ENCODE peak calls at places on chromosome 12, in four cellular contexts. F is stomach, N is transverse colon, J is breast epithelium. T is an unnamed sample.

GRCh38 chr12:56158926-56159461 is 835 bp downstream of the MYL6 start:
- DNase-seq in F (peak), N (peak), J (peak), T (peak)

GRCh38 chr12:71710276-71711125 is 24.6 kb downstream of the TMEM19 start:
- DNase-seq in F (no peak), N (no peak), J (no peak), T (no peak)

GRCh38 chr12:123512838-123513665 is 20.5 kb downstream of the RILPL1 start:
- DNase-seq in F (no peak), N (no peak), J (no peak), T (no peak)

GRCh38 chr12:5473076-5473475 is 41.2 kb downstream of the NTF3 start:
- DNase-seq in F (no peak), N (no peak), J (no peak), T (no peak)

GRCh38 chr12:88247241-88247643 is 105.1 kb downstream of the TMTC3 start:
- DNase-seq in F (no peak), N (no peak), J (no peak), T (no peak)

GRCh38 chr12:92698466-92698865 is 4.3 kb upstream of the PLEKHG7 start:
- DNase-seq in F (no peak), N (no peak), J (no peak), T (no peak)

GRCh38 chr12:64147011-64147671 is 75.0 kb downstream of the KICS2 start:
- DNase-seq in F (no peak), N (no peak), J (no peak), T (no peak)

GRCh38 chr12:53048780-53049401 is 974 bp upstream of the TNS2 start:
- DNase-seq in F (peak), N (peak), J (peak), T (peak)

GRCh38 chr12:48027183-48028002 is 23.1 kb upstream of the COL2A1 start:
- DNase-seq in F (no peak), N (no peak), J (no peak), T (no peak)

GRCh38 chr12:43882578-43883178 is 46.8 kb downstream of the TMEM117 start:
- DNase-seq in F (no peak), N (peak), J (no peak), T (no peak)

GRCh38 chr12:84270470-84271140 is 642.0 kb downstream of the SLC6A15 start:
- DNase-seq in F (peak), N (no peak), J (no peak), T (no peak)

GRCh38 chr12:53696285-53696654 is 20.4 kb upstream of the ATP5MC2 start:
- DNase-seq in F (peak), N (peak), J (peak), T (peak)

GRCh38 chr12:81468206-81468605 is 290.9 kb downstream of the PPFIA2 start:
- DNase-seq in F (no peak), N (no peak), J (no peak), T (no peak)

GRCh38 chr12:79522237-79522636 is 168.5 kb downstream of the PAWR start:
- DNase-seq in F (no peak), N (no peak), J (no peak), T (no peak)

GRCh38 chr12:79515526-79515935 is 175.2 kb downstream of the PAWR start:
- DNase-seq in F (no peak), N (no peak), J (no peak), T (no peak)

GRCh38 chr12:79521576-79521975 is 169.2 kb downstream of the PAWR start:
- DNase-seq in F (no peak), N (no peak), J (no peak), T (no peak)

GRCh38 chr12:79514730-79515525 is 175.8 kb downstream of the PAWR start:
- DNase-seq in F (no peak), N (no peak), J (no peak), T (no peak)

DNA sequence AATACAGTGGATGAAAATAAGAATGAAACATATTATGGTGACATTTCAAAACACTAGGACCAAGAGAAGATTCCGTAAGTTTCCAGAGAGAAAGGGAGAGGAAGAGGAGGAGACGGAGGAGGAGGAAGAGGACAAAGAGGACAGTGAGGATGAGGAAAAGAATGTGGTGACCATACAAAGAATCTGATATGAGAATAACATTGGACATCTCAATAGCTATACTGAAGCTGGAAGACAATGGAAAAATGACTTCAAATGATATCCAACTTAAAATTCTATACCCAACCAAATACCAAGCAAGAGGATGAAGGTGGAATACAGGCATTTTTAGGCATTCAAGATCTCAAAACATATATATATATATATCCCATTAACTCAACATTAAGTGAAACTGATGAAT is 173.4 kb downstream of the PAWR start:
- DNase-seq in F (no peak), N (no peak), J (no peak), T (no peak)
- TF ChIP-seq CTCF in F (no peak), N (no peak), J (no peak), T (no peak)

GRCh38 chr12:122064034-122064777 is 14.3 kb upstream of the MLXIP start:
- DNase-seq in F (peak), N (peak), J (no peak), T (peak)
- TF ChIP-seq POLR2A in F (no peak), N (no peak), J (no peak), T (peak)

DNA sequence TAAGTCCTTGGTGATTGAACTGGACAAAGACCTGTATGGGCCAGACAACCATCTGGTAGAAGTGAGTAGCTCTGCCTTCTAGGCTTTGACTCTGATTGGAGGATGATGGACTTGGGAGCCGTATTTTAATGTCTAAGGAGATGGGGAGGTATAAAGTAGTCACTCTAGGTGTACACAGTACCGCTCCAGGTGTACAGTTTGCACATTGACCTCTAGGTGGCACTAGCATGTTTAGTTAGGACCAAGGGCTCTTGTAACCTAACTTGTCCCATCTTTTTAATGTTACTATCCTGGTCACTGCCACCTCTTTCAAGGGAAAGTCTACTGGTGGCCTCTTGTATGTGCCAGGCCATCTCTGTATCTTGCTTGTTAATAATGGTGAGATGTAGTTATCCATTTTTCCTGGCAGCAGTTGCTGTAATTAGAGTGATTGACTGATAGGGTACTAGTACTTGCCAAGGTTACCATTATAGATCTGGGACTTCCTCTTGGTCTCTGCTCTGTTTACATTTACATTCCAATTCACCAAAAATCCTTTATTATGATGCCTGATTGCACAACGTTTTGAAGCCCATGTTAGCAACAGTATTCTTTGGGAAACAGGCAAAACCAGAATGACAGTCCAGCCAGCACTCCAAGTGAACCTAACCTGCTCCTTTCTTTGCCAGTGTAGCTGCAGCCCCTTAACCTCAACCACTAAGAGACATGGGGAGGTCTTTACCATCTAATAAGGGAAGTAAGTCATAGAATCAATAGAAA is 3.6 kb downstream of the SMARCD1 start:
- DNase-seq in F (peak), N (peak), J (no peak), T (peak)
- TF ChIP-seq CTCF in F (no peak), N (peak), J (peak), T (peak)

GRCh38 chr12:26857465-26858176 is 24.6 kb upstream of the ITPR2 start:
- DNase-seq in F (no peak), N (no peak), J (no peak), T (no peak)
- TF ChIP-seq POLR2A in F (no peak), N (no peak), J (no peak), T (no peak)

GRCh38 chr12:45122776-45123380 is 72.0 kb upstream of the DBX2 start:
- DNase-seq in F (no peak), N (no peak), J (no peak), T (no peak)
- TF ChIP-seq CTCF in F (no peak), N (no peak), J (no peak), T (no peak)

DNA sequence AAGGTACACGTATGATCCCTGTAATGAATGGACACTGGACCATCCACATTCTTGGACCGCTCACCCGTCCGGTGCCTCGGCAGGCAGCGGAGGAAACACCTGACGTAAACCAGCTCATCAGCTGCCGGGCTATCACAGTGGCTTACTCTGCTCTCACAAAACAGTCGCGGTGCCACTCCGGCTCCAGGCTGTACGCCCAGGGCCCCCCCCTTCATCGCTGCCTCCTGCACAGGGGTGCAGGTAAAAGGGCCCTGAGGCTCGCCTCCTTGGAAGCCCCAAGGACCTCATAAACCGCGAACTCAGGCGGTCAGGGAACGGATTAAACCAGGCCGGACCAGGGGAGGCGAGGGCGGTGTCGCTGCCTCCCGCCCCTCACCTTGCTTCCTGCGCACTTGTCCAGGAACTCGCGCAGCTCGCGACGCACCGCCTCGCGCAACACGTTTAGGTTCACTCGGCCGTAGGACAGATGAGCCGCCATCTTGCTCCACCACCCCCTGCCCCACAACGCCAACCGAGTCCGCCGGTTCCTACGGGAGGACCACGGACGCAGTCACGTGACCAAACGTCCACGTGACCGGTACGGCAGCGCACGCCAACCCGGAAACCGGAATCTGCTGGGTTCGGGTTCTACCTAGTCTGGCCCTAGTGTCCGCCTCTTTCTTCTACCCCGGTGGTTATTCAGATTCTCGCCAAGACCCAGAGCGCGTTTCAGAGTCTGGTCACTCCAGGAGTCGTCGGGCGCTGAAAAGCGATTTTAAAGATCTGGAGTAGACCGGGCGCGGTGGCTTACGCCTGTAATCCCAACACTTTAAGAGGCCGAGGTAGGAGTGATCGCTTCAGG is at the start of gene VPS33A:
- DNase-seq in F (peak), N (peak), J (peak), T (peak)
- TF ChIP-seq POLR2A in F (no peak), N (peak), J (peak), T (peak)